ENCODE peak calls at places on chromosomes 2 and 18, in eight cellular contexts. H is endothelial cell, L is IMR-90, M is psoas muscle, C is A549, Z is tibial artery, X is GM13976, J is breast epithelium. G is an unnamed sample.

GRCh38 chr2:52347292-52347691 is 1315.4 kb upstream of the NRXN1 start:
- DNase-seq in H (no peak), L (no peak), M (no peak), C (no peak), Z (no peak), X (no peak), J (no peak), G (no peak)

GRCh38 chr2:5077479-5078089 is 614.6 kb upstream of the SOX11 start:
- DNase-seq in H (no peak), L (no peak), M (no peak), C (no peak), Z (no peak), X (no peak), J (no peak), G (no peak)

GRCh38 chr18:79601234-79601633 is 78.4 kb upstream of the CTDP1 start:
- DNase-seq in H (no peak), L (no peak), M (no peak), C (no peak), Z (peak), X (no peak), J (no peak), G (no peak)

GRCh38 chr2:134491022-134491421 is 227.8 kb downstream of the TMEM163 start:
- DNase-seq in H (no peak), L (no peak), M (no peak), C (no peak), Z (no peak), X (no peak), J (no peak), G (no peak)

GRCh38 chr18:51135795-51136194 is 61.7 kb downstream of the MEX3C start:
- DNase-seq in H (no peak), L (no peak), M (no peak), C (peak), Z (no peak), X (no peak), J (no peak), G (no peak)

GRCh38 chr2:66481100-66481549 is 46.2 kb downstream of the MEIS1 start:
- DNase-seq in H (peak), L (peak), M (no peak), C (peak), Z (no peak), X (no peak), J (no peak), G (no peak)

GRCh38 chr2:69770193-69770702 is 28.3 kb downstream of the ANXA4 start:
- DNase-seq in H (no peak), L (peak), M (peak), C (peak), Z (peak), X (no peak), J (no peak), G (no peak)

GRCh38 chr18:26547302-26548143 is 830 bp downstream of the KCTD1 start:
- DNase-seq in H (peak), L (peak), M (peak), C (peak), Z (peak), X (peak), J (peak), G (peak)

GRCh38 chr2:36667931-36668330 is 28.6 kb upstream of the VIT start:
- DNase-seq in H (peak), L (no peak), M (no peak), C (no peak), Z (no peak), X (no peak), J (no peak), G (no peak)

GRCh38 chr2:229454934-229455631 is 184.0 kb upstream of the PID1 start:
- DNase-seq in H (no peak), L (peak), M (no peak), C (peak), Z (no peak), X (no peak), J (no peak), G (no peak)

GRCh38 chr2:168518555-168519066 is 62.5 kb downstream of the CERS6 start:
- DNase-seq in H (no peak), L (peak), M (no peak), C (no peak), Z (peak), X (no peak), J (no peak), G (no peak)

GRCh38 chr18:61975526-61976326 is 82.9 kb upstream of the RNF152 start:
- DNase-seq in H (no peak), L (no peak), M (no peak), C (no peak), Z (no peak), X (no peak), J (no peak), G (no peak)

GRCh38 chr18:28834889-28835288 is 658.0 kb upstream of the CDH2 start:
- DNase-seq in H (no peak), L (peak), M (no peak), C (peak), Z (no peak), X (no peak), J (no peak), G (no peak)

GRCh38 chr2:101972621-101973434 is 18.9 kb upstream of the IL1R2 start:
- DNase-seq in H (no peak), L (peak), M (no peak), C (no peak), Z (no peak), X (no peak), J (no peak), G (no peak)

GRCh38 chr2:97673187-97673914 is 3.8 kb downstream of the C2orf92 start:
- DNase-seq in H (no peak), L (peak), M (no peak), C (no peak), Z (no peak), X (no peak), J (no peak), G (no peak)

GRCh38 chr2:84417453-84417852 is 41.6 kb downstream of the SUCLG1 start:
- DNase-seq in H (no peak), L (peak), M (no peak), C (no peak), Z (no peak), X (no peak), J (no peak), G (no peak)

GRCh38 chr2:112923237-112923966 is 12.4 kb downstream of the IL37 start:
- DNase-seq in H (no peak), L (no peak), M (no peak), C (no peak), Z (no peak), X (no peak), J (no peak), G (no peak)

GRCh38 chr2:8663997-8664396 is 17.9 kb upstream of the ID2 start:
- DNase-seq in H (no peak), L (no peak), M (no peak), C (no peak), Z (no peak), X (no peak), J (no peak), G (no peak)

GRCh38 chr2:172564376-172564775 is 8.5 kb downstream of the PDK1 start:
- DNase-seq in H (no peak), L (no peak), M (no peak), C (no peak), Z (no peak), X (no peak), J (no peak), G (no peak)

GRCh38 chr2:224561234-224562005 is 23.7 kb downstream of the CUL3 start:
- DNase-seq in H (no peak), L (peak), M (no peak), C (no peak), Z (no peak), X (peak), J (no peak), G (no peak)

GRCh38 chr2:107392241-107392704 is 434.4 kb upstream of the RGPD4 start:
- DNase-seq in H (no peak), L (no peak), M (no peak), C (no peak), Z (no peak), X (no peak), J (no peak), G (no peak)

GRCh38 chr2:11023326-11024009 is 111.7 kb downstream of the KCNF1 start:
- DNase-seq in H (no peak), L (no peak), M (no peak), C (no peak), Z (no peak), X (no peak), J (no peak), G (no peak)

GRCh38 chr2:120596990-120597594 is 138.6 kb upstream of the GLI2 start:
- DNase-seq in H (no peak), L (peak), M (peak), C (no peak), Z (peak), X (no peak), J (peak), G (no peak)

GRCh38 chr2:132547089-132547687 is 122.8 kb downstream of the LYPD1 start:
- DNase-seq in H (peak), L (peak), M (no peak), C (peak), Z (no peak), X (peak), J (peak), G (peak)

GRCh38 chr18:79856119-79857080 is 58.7 kb downstream of the KCNG2 start:
- DNase-seq in H (peak), L (peak), M (peak), C (peak), Z (peak), X (peak), J (peak), G (no peak)

GRCh38 chr2:15223887-15224286 is 337.2 kb downstream of the NBAS start:
- DNase-seq in H (no peak), L (peak), M (no peak), C (peak), Z (no peak), X (no peak), J (no peak), G (no peak)

GRCh38 chr2:200159366-200159720 is 147.2 kb upstream of the SPATS2L start:
- DNase-seq in H (no peak), L (peak), M (no peak), C (no peak), Z (no peak), X (no peak), J (no peak), G (no peak)

GRCh38 chr2:222566229-222566628 is 89.7 kb downstream of the FARSB start:
- DNase-seq in H (no peak), L (no peak), M (no peak), C (no peak), Z (no peak), X (no peak), J (no peak), G (no peak)

GRCh38 chr2:162716122-162716521 is 122.4 kb downstream of the KCNH7 start:
- DNase-seq in H (no peak), L (no peak), M (no peak), C (no peak), Z (no peak), X (no peak), J (no peak), G (no peak)

DNA sequence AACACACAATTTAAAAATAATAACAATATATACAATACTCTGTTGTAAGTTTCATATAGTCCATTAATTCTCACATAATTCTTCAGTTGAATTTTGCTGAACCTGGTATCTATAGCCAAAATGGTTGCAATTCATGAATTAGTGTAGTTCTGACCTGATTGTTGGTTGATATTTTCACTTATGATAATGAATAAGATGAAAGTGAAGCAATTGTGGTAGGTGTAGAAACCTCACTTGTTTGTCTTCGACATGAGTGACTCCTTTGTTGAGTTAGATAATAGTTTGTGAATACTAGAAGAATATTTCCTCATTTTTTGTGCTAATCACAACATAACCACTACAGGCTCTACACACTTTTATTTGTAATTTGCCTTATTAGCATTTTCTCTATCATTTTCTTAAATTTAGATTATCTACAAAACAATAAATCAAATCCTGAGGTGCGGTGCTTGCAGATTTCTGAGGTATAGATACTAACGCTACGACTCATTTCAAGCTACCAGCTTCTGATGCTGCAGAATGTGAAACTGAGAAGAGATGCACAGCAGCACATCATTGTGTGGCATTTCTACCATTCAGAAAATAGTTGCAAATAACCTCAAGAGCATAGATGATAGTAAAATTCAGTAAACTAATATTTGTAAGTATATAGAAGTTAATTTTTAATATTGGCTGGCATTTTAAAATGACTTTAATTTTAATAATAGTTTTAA is 117.9 kb downstream of the KCNH7 start:
- DNase-seq in H (no peak), L (no peak), M (no peak), C (no peak), Z (no peak), X (no peak), J (no peak), G (no peak)
- TF ChIP-seq CTCF in H (no peak), L (no peak), M (no peak), C (no peak), Z (no peak), X (no peak), J (no peak), G (no peak)

GRCh38 chr2:137096693-137097092 is 331.3 kb downstream of the THSD7B start:
- DNase-seq in H (no peak), L (no peak), M (no peak), C (no peak), Z (no peak), X (no peak), J (no peak), G (no peak)
- TF ChIP-seq CTCF in H (no peak), L (no peak), M (no peak), C (no peak), Z (no peak), X (no peak), J (no peak), G (no peak)

DNA sequence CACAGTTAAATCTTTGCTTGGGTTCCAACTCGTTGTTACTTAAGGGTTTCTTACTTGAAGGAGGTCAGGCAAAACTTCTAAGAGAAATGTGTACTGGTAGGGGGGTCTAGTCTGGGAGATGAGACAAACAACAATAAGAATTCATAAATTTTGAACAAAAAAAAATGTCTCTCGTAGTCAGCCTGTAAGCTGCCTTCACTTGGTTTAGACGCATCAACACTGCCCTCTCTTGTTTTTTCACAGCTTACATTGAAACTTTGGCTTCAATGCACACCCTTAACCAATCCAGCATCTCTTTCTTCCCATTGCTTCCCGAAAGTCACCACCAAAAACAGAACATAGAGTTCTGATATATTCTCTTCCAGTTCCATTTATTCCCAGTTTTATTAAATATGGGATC is 576.4 kb upstream of the PIK3C3 start:
- DNase-seq in H (no peak), L (peak), M (no peak), C (peak), Z (no peak), X (no peak), J (no peak), G (no peak)
- TF ChIP-seq CTCF in H (no peak), L (peak), M (no peak), C (no peak), Z (no peak), X (no peak), J (no peak), G (no peak)

DNA sequence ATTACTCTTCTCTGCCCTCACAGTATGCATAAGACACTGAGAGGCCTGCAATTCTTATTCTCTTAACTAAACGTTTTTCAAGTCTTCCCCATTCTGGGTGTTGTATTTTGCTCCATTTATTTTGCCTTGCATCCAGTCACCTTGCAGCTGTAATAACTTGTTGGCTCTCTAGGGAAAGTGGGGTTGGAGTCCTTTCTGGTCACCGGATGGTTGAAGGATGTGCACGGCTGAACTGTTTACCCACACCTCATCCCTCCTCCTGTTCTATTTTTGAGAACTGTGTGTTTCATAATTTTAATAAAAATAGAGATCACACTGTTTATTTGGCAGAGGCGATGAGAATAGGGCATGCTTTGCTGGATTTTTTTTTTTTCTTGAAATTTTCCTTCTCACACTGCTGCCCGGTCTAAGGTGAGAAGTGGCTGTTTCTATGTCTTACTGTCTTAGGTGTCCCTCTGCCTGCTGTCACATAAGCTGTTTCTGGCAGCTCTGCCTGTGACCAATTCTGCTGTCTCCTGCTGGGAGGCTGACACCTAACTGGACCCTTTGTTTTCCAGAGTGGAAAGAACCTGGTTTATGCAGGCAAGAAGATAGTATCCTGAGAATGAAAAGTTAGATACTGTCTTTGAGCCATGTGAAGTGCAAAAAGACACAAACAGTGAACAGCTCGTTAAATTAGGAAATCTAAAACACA is 342.6 kb downstream of the DPP10 start:
- DNase-seq in H (no peak), L (no peak), M (no peak), C (no peak), Z (no peak), X (no peak), J (no peak), G (no peak)
- TF ChIP-seq CTCF in H (no peak), L (no peak), M (no peak), C (no peak), Z (no peak), X (no peak), J (no peak), G (no peak)

G was measured in mesothelial cell of epicardium.